ENCODE peak calls at places on chromosomes 5 and 9, in five cellular contexts. E, O, S, Z and X are unnamed samples.

GRCh38 chr5:94682799-94683198 is 64.3 kb downstream of the SLF1 start:
- DNase-seq in E (no peak), O (no peak), S (no peak), Z (no peak), X (no peak)

GRCh38 chr5:111954516-111955337 is 197.7 kb upstream of the NREP start:
- DNase-seq in E (no peak), O (no peak), S (peak), Z (no peak), X (no peak)

GRCh38 chr5:6307304-6307703 is 71.0 kb downstream of the MED10 start:
- DNase-seq in E (no peak), O (no peak), S (no peak), Z (peak), X (no peak)

GRCh38 chr9:127983847-127984289 is 3.1 kb upstream of the EEIG1 start:
- DNase-seq in E (no peak), O (no peak), S (no peak), Z (no peak), X (no peak)

GRCh38 chr5:177545487-177546261 is 8.7 kb downstream of the FAM193B start:
- DNase-seq in E (no peak), O (peak), S (peak), Z (peak), X (no peak)

GRCh38 chr5:1517838-1518237 is 5.9 kb downstream of the LPCAT1 start:
- DNase-seq in E (no peak), O (peak), S (no peak), Z (peak), X (no peak)

GRCh38 chr5:80934751-80935150 is 25.4 kb upstream of the RASGRF2 start:
- DNase-seq in E (no peak), O (no peak), S (no peak), Z (no peak), X (no peak)

GRCh38 chr9:138051586-138052321 is 174.2 kb downstream of the CACNA1B start:
- DNase-seq in E (no peak), O (no peak), S (no peak), Z (no peak), X (no peak)

GRCh38 chr9:13688223-13688989 is 408.9 kb upstream of the MPDZ start:
- DNase-seq in E (no peak), O (no peak), S (no peak), Z (no peak), X (no peak)

GRCh38 chr9:124137009-124137943 is 120.5 kb upstream of the NEK6 start:
- DNase-seq in E (no peak), O (no peak), S (no peak), Z (no peak), X (no peak)